ENCODE peak calls at places on chromosomes 16 and 17, in eight cellular contexts. U is IMR-90, M is adrenal gland, H is lower lobe of right lung, P is psoas muscle, A is HCT116, F is SJSA1, G is GM12878. I is an unnamed sample. For H3K4me1, the result is how much of the 10 kb centered on the place peaks cover.

GRCh38 chr16:79501446-79501845 is 99.1 kb downstream of the MAF start:
- DNase-seq in M (no peak), A (no peak), P (no peak), F (no peak), H (no peak), U (no peak), G (no peak), I (no peak)

GRCh38 chr16:59696495-59696894 is 962.4 kb upstream of the GOT2 start:
- DNase-seq in H (no peak), A (no peak), G (no peak), F (no peak), P (no peak), U (no peak), M (no peak), I (no peak)

GRCh38 chr17:50022463-50023130 is 27.6 kb upstream of the DLX3 start:
- DNase-seq in M (no peak), A (no peak), U (peak), P (no peak), G (no peak), H (no peak), F (no peak), I (no peak)

GRCh38 chr17:76986318-76986717 is 118.1 kb downstream of the MGAT5B start:
- DNase-seq in M (no peak), U (no peak), G (no peak), A (no peak), H (peak), F (no peak), P (peak), I (no peak)

GRCh38 chr16:17598968-17599367 is 128.2 kb upstream of the XYLT1 start:
- DNase-seq in H (no peak), G (no peak), P (no peak), F (no peak), U (no peak), A (no peak), M (no peak), I (no peak)

GRCh38 chr17:869067-869466 is 86.9 kb downstream of the MRM3 start:
- DNase-seq in M (peak), F (no peak), G (no peak), P (peak), H (no peak), U (peak), A (no peak), I (no peak)

GRCh38 chr16:13957197-13958078 is 37.5 kb downstream of the ERCC4 start:
- DNase-seq in P (peak), F (peak), A (peak), U (peak), G (peak), M (peak), H (peak), I (peak)

GRCh38 chr17:49582055-49582703 is 6.5 kb downstream of the NXPH3 start:
- DNase-seq in U (no peak), M (no peak), P (peak), A (no peak), F (no peak), H (no peak), G (no peak), I (no peak)

GRCh38 chr17:8386841-8387240 is 3.8 kb upstream of the RPL26 start:
- DNase-seq in M (no peak), A (no peak), F (no peak), U (no peak), G (no peak), P (no peak), H (no peak), I (no peak)

GRCh38 chr17:30505868-30506417 is 28.7 kb downstream of the GOSR1 start:
- DNase-seq in P (no peak), A (no peak), U (no peak), M (no peak), F (no peak), H (no peak), G (no peak), I (no peak)

GRCh38 chr16:29231231-29231630 is 175.3 kb downstream of the NPIPB11 start:
- DNase-seq in F (no peak), P (no peak), M (no peak), U (peak), G (no peak), A (no peak), H (no peak), I (no peak)

GRCh38 chr17:75843577-75844529 is at the start of gene UNC13D:
- DNase-seq in H (peak), P (peak), U (no peak), M (peak), F (no peak), A (no peak), G (no peak), I (peak)

GRCh38 chr16:56479469-56479868 is 28.1 kb downstream of the OGFOD1 start:
- DNase-seq in H (no peak), G (no peak), M (no peak), A (no peak), U (no peak), F (no peak), P (no peak), I (no peak)

GRCh38 chr16:86826931-86827330 is 248.6 kb downstream of the FOXL1 start:
- DNase-seq in A (no peak), G (no peak), H (no peak), M (no peak), P (no peak), U (no peak), F (no peak), I (peak)

GRCh38 chr17:74211929-74212261 is 1.5 kb upstream of the TTYH2 start:
- DNase-seq in F (no peak), M (no peak), G (no peak), U (no peak), A (no peak), P (no peak), H (no peak), I (no peak)

GRCh38 chr17:27338536-27338985 is 44.6 kb downstream of the WSB1 start:
- DNase-seq in A (no peak), U (no peak), G (peak), H (no peak), P (no peak), M (no peak), F (no peak), I (no peak)

GRCh38 chr16:57113042-57113453 is 20.7 kb downstream of the CPNE2 start:
- DNase-seq in G (no peak), A (no peak), F (no peak), H (no peak), P (no peak), M (peak), U (peak), I (no peak)

GRCh38 chr17:3535253-3535995 is 22.2 kb downstream of the TRPV3 start:
- DNase-seq in P (peak), U (peak), G (no peak), A (peak), M (peak), F (peak), H (peak), I (no peak)

GRCh38 chr17:58239987-58240386 is 1.6 kb downstream of the LPO start:
- DNase-seq in P (no peak), A (no peak), F (no peak), H (no peak), M (no peak), U (no peak), G (no peak), I (no peak)

GRCh38 chr16:84115919-84116719 is 623 bp downstream of the MBTPS1 start:
- DNase-seq in M (peak), P (no peak), A (no peak), U (peak), G (no peak), H (no peak), F (peak), I (no peak)

GRCh38 chr16:1296688-1297412 is 12.6 kb upstream of the UBE2I start:
- DNase-seq in G (no peak), H (no peak), A (peak), M (peak), F (no peak), P (no peak), U (peak), I (peak)

GRCh38 chr16:1772362-1772907 is at the start of gene EME2:
- DNase-seq in H (no peak), G (no peak), F (peak), U (peak), M (peak), A (no peak), P (peak), I (no peak)

GRCh38 chr16:30139895-30140481 is 17.0 kb upstream of the MAPK3 start:
- DNase-seq in P (no peak), H (no peak), F (no peak), U (no peak), G (no peak), M (no peak), A (no peak), I (no peak)

GRCh38 chr16:48831081-48831722 is 221.2 kb upstream of the N4BP1 start:
- DNase-seq in M (no peak), G (no peak), F (peak), H (no peak), A (peak), U (no peak), P (no peak), I (no peak)

GRCh38 chr16:23597003-23597756 is 1.1 kb upstream of the NDUFAB1 start:
- DNase-seq in M (peak), U (no peak), F (peak), A (peak), G (no peak), P (no peak), H (no peak), I (no peak)

GRCh38 chr17:76421054-76421427 is 31.9 kb downstream of the UBE2O start:
- DNase-seq in F (no peak), U (no peak), A (no peak), G (no peak), H (no peak), M (no peak), P (no peak), I (no peak)

GRCh38 chr16:2146739-2147138 is 1.7 kb upstream of the RAB26 start:
- DNase-seq in A (no peak), P (no peak), F (no peak), U (no peak), M (no peak), G (no peak), H (no peak), I (peak)

GRCh38 chr17:74024871-74025531 is 178.5 kb upstream of the RPL38 start:
- DNase-seq in M (no peak), P (peak), F (no peak), H (no peak), A (no peak), U (no peak), G (no peak), I (no peak)

GRCh38 chr17:31310877-31311276 is 3.0 kb downstream of the EVI2B start:
- DNase-seq in M (no peak), H (no peak), G (no peak), A (no peak), U (no peak), P (no peak), F (no peak), I (no peak)

GRCh38 chr16:15435216-15435864 is 952 bp downstream of the BMERB1 start:
- DNase-seq in P (no peak), U (no peak), A (no peak), H (no peak), G (no peak), M (no peak), F (peak), I (no peak)

GRCh38 chr16:4495766-4496165 is 19.6 kb downstream of the HMOX2 start:
- DNase-seq in F (no peak), M (no peak), G (no peak), H (no peak), U (no peak), P (no peak), A (no peak), I (no peak)

GRCh38 chr17:65100316-65101140 is 36.6 kb upstream of the RGS9 start:
- DNase-seq in P (peak), H (peak), M (peak), G (peak), A (peak), U (peak), F (peak), I (peak)

GRCh38 chr16:90020260-90020837 is 1.1 kb upstream of the DBNDD1 start:
- DNase-seq in F (no peak), G (no peak), P (no peak), U (peak), A (no peak), M (no peak), H (no peak), I (no peak)
- H3K4me3 ChIP-seq in F (no peak), G (no peak), P (peak), U (no peak), A (peak), M (no peak), H (peak), I (peak)

DNA sequence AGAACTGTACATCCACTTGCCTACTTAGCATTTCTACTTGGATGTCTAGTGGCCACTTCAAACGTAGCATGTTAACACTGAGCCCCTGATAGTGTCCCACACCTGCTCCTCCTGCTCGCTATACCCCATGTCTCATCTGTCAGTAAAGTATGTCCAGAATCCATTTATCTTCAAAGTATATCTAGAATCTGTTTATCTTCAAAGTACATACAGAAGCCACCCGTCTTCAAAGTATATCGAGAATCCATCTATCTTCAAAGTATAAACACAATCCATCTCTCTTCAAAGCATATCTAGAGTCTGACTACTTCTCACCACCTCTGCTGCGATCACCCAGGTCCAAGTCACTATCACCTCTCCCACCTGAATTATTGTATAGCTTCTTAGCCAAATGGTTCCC is 43.8 kb downstream of the MYO1D start:
- DNase-seq in A (no peak), G (no peak), M (no peak), F (no peak), H (no peak), U (no peak), P (no peak), I (no peak)
- H3K4me1 ChIP-seq in A (under half), G (half or more), M (under half), F (under half), H (under half), U (under half), P (under half), I (under half)

GRCh38 chr16:72261127-72261526 is 89.2 kb upstream of the PMFBP1 start:
- DNase-seq in F (no peak), G (no peak), M (no peak), P (no peak), U (no peak), H (no peak), A (no peak), I (no peak)

GRCh38 chr16:72256398-72257048 is 84.6 kb upstream of the PMFBP1 start:
- DNase-seq in M (no peak), F (no peak), U (peak), A (no peak), H (no peak), G (no peak), P (no peak), I (no peak)

DNA sequence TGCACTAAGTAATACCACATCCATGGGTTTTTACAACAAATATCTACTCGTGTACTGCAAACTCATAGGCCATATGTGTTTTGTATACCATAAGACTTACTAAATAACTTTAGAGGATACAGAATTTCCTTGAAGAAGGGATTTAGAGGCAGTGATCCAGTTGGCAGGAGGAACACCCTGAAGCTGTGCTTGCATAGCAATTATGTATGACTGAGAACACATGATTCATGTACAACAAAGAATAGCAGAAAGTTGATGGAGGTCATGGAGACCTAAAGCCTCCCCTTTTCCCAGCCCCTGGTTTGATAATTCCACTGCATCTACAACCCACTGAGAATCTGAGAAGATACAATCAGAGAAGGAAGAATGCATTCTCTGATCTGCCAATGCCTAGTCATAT is 83.8 kb upstream of the PMFBP1 start:
- DNase-seq in U (no peak), F (no peak), P (no peak), G (no peak), A (no peak), M (no peak), H (no peak), I (no peak)
- H3K4me3 ChIP-seq in U (no peak), F (no peak), P (no peak), G (no peak), A (no peak), M (no peak), H (no peak), I (no peak)

GRCh38 chr17:80259642-80260535 is 763 bp upstream of the RNF213 start:
- DNase-seq in A (no peak), F (peak), P (peak), U (peak), G (no peak), H (peak), M (peak), I (no peak)
- H3K4me1 ChIP-seq in A (under half), F (half or more), P (under half), U (under half), G (half or more), H (half or more), M (under half), I (under half)